ENCODE peak calls at places on chromosomes 7 and 10, in eight cellular contexts. F, J, A, D, H, T, G and X are unnamed samples.

GRCh38 chr7:40047661-40048060 is 86.8 kb downstream of the MPLKIP start:
- DNase-seq in F (no peak), J (no peak), A (no peak), D (no peak), H (no peak), T (no peak), G (no peak), X (no peak)

GRCh38 chr10:5557040-5557721 is 32.4 kb downstream of the CALML3 start:
- DNase-seq in F (no peak), J (no peak), A (no peak), D (no peak), H (no peak), T (peak), G (no peak), X (no peak)

GRCh38 chr7:20340839-20341238 is 10.1 kb downstream of the ITGB8 start:
- DNase-seq in F (peak), J (no peak), A (no peak), D (no peak), H (no peak), T (peak), G (no peak), X (peak)

GRCh38 chr10:70693619-70694286 is 21.4 kb downstream of the ADAMTS14 start:
- DNase-seq in F (no peak), J (peak), A (no peak), D (no peak), H (no peak), T (no peak), G (no peak), X (no peak)

GRCh38 chr7:24370541-24370940 is 86.6 kb downstream of the NPY start:
- DNase-seq in F (no peak), J (no peak), A (no peak), D (no peak), H (no peak), T (no peak), G (no peak), X (no peak)

GRCh38 chr10:101464518-101465085 is 110.6 kb downstream of the BTRC start:
- DNase-seq in F (no peak), J (no peak), A (no peak), D (no peak), H (no peak), T (no peak), G (no peak), X (no peak)

GRCh38 chr10:88810196-88810961 is 7.8 kb downstream of the LIPM start:
- DNase-seq in F (peak), J (no peak), A (peak), D (peak), H (peak), T (peak), G (peak), X (no peak)

GRCh38 chr7:46208635-46209525 is 287.8 kb upstream of the IGFBP3 start:
- DNase-seq in F (no peak), J (no peak), A (no peak), D (no peak), H (peak), T (no peak), G (no peak), X (no peak)

GRCh38 chr10:26361351-26361750 is 76.8 kb upstream of the APBB1IP start:
- DNase-seq in F (no peak), J (no peak), A (no peak), D (no peak), H (no peak), T (no peak), G (no peak), X (no peak)

GRCh38 chr7:135650831-135651573 is 11.3 kb upstream of the STMP1 start:
- DNase-seq in F (no peak), J (no peak), A (peak), D (no peak), H (no peak), T (no peak), G (no peak), X (peak)

GRCh38 chr10:36638461-36638860 is 486.9 kb upstream of the ANKRD30A start:
- DNase-seq in F (no peak), J (no peak), A (no peak), D (no peak), H (no peak), T (no peak), G (no peak), X (no peak)

GRCh38 chr7:130099331-130099730 is 29.0 kb downstream of the KLHDC10 start:
- DNase-seq in F (no peak), J (no peak), A (no peak), D (no peak), H (no peak), T (no peak), G (no peak), X (no peak)

GRCh38 chr10:1662361-1663025 is 74.8 kb downstream of the ADARB2 start:
- DNase-seq in F (no peak), J (no peak), A (no peak), D (no peak), H (no peak), T (no peak), G (no peak), X (no peak)

GRCh38 chr7:133300097-133300496 is 47.2 kb downstream of the EXOC4 start:
- DNase-seq in F (no peak), J (no peak), A (no peak), D (no peak), H (no peak), T (no peak), G (no peak), X (no peak)

GRCh38 chr7:91233201-91233600 is 31.0 kb upstream of the FZD1 start:
- DNase-seq in F (no peak), J (no peak), A (no peak), D (no peak), H (no peak), T (no peak), G (no peak), X (no peak)

GRCh38 chr7:116547347-116547746 is 22.5 kb downstream of the CAV1 start:
- DNase-seq in F (no peak), J (no peak), A (no peak), D (no peak), H (no peak), T (no peak), G (no peak), X (no peak)

GRCh38 chr7:149748223-149748874 is 25.0 kb downstream of the ZNF467 start:
- DNase-seq in F (peak), J (no peak), A (no peak), D (no peak), H (no peak), T (no peak), G (no peak), X (no peak)

GRCh38 chr10:128489324-128490247 is 363.4 kb upstream of the MKI67 start:
- DNase-seq in F (peak), J (no peak), A (no peak), D (no peak), H (no peak), T (no peak), G (no peak), X (no peak)

GRCh38 chr10:78164687-78165086 is 131.0 kb downstream of the RPS24 start:
- DNase-seq in F (no peak), J (no peak), A (no peak), D (no peak), H (no peak), T (no peak), G (no peak), X (no peak)

GRCh38 chr7:102169651-102170416 is 116.8 kb upstream of the SH2B2 start:
- DNase-seq in F (peak), J (no peak), A (no peak), D (no peak), H (no peak), T (no peak), G (no peak), X (no peak)

GRCh38 chr7:157299613-157300405 is 37.0 kb upstream of the DNAJB6 start:
- DNase-seq in F (peak), J (no peak), A (peak), D (peak), H (no peak), T (no peak), G (no peak), X (no peak)

GRCh38 chr7:94297397-94297838 is 97.3 kb upstream of the COL1A2 start:
- DNase-seq in F (no peak), J (peak), A (peak), D (no peak), H (no peak), T (peak), G (no peak), X (peak)

GRCh38 chr7:11026452-11027359 is 53.0 kb downstream of the PHF14 start:
- DNase-seq in F (no peak), J (no peak), A (no peak), D (no peak), H (no peak), T (no peak), G (no peak), X (no peak)

GRCh38 chr7:88354999-88355398 is 48.3 kb upstream of the STEAP4 start:
- DNase-seq in F (no peak), J (no peak), A (no peak), D (no peak), H (no peak), T (no peak), G (no peak), X (no peak)

GRCh38 chr10:120336910-120337540 is 120.0 kb upstream of the PLPP4 start:
- DNase-seq in F (peak), J (no peak), A (peak), D (peak), H (peak), T (peak), G (no peak), X (peak)

GRCh38 chr7:27661776-27662489 is 750 bp downstream of the HIBADH start:
- DNase-seq in F (no peak), J (peak), A (peak), D (no peak), H (no peak), T (no peak), G (no peak), X (peak)

GRCh38 chr10:127227027-127227426 is 30.6 kb upstream of the INSYN2A start:
- DNase-seq in F (no peak), J (no peak), A (no peak), D (no peak), H (no peak), T (no peak), G (no peak), X (no peak)

GRCh38 chr10:73647211-73647874 is 6.1 kb upstream of the MYOZ1 start:
- DNase-seq in F (peak), J (peak), A (no peak), D (peak), H (no peak), T (peak), G (peak), X (peak)

GRCh38 chr7:156019776-156020565 is 207.7 kb upstream of the SHH start:
- DNase-seq in F (peak), J (no peak), A (no peak), D (no peak), H (no peak), T (peak), G (no peak), X (peak)

GRCh38 chr7:121313220-121313792 is 15.5 kb upstream of the WNT16 start:
- DNase-seq in F (no peak), J (no peak), A (peak), D (no peak), H (no peak), T (no peak), G (no peak), X (no peak)